ENCODE peak calls at places on chromosomes 2 and 18, in four cellular contexts. P, G, Z and O are unnamed samples.

GRCh38 chr2:63425606-63426005 is 162.7 kb downstream of the WDPCP start:
- DNase-seq in P (no peak), G (no peak), Z (no peak), O (no peak)

GRCh38 chr2:10266133-10266620 is 36.5 kb upstream of the HPCAL1 start:
- DNase-seq in P (no peak), G (no peak), Z (no peak), O (no peak)

GRCh38 chr18:48949606-48950535 is 894 bp downstream of the SMAD7 start:
- DNase-seq in P (no peak), G (no peak), Z (peak; percentile 79), O (no peak)

GRCh38 chr2:166127217-166128155 is at the start of gene SCN1A:
- DNase-seq in P (peak; percentile 89), G (no peak), Z (no peak), O (no peak)

GRCh38 chr18:47595816-47596501 is 334.5 kb downstream of the SMAD2 start:
- DNase-seq in P (peak; percentile 20), G (peak; percentile 8), Z (peak; percentile 86), O (no peak)

GRCh38 chr2:63614448-63614968 is 25.7 kb downstream of the MDH1 start:
- DNase-seq in P (peak; percentile 35), G (no peak), Z (no peak), O (peak; percentile 64)

GRCh38 chr2:108906403-108907077 is 82.5 kb downstream of the EDAR start:
- DNase-seq in P (no peak), G (no peak), Z (peak; percentile 41), O (no peak)

GRCh38 chr2:234032301-234032856 is 18.1 kb upstream of the SPP2 start:
- DNase-seq in P (no peak), G (no peak), Z (no peak), O (no peak)

GRCh38 chr2:126614529-126615279 is 41.3 kb upstream of the GYPC start:
- DNase-seq in P (no peak), G (no peak), Z (no peak), O (no peak)

DNA sequence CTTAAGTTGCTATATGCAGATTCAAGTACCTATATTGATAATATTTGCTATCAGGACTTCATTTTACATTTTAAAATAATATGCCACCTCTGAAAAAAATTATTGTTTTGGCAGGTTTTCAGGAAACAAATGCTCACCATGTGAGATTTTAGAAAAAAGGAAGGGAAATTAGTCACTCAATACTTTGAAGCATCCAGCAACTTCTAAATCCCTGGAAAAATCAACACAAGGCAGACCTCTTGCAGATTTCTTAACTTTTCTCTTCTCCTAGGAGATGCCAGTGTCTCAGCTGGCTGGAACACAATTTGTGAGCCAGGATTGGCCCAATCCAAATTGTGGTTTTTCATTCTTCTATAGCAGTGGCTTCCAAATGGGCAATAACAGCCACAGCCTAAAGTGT is 27.9 kb upstream of the THOC1 start:
- DNase-seq in P (no peak), G (no peak), Z (no peak), O (no peak)
- H3K9ac ChIP-seq in P (no peak overlapping the region), G (no peak overlapping the region), Z (no peak overlapping the region), O (no peak overlapping the region)

GRCh38 chr2:177753682-177754475 is 318.7 kb downstream of the PDE11A start:
- DNase-seq in P (no peak), G (no peak), Z (no peak), O (peak; percentile 58)
- TF ChIP-seq SUZ12 in P (no peak), G (no peak), Z (no peak), O (no peak)

DNA sequence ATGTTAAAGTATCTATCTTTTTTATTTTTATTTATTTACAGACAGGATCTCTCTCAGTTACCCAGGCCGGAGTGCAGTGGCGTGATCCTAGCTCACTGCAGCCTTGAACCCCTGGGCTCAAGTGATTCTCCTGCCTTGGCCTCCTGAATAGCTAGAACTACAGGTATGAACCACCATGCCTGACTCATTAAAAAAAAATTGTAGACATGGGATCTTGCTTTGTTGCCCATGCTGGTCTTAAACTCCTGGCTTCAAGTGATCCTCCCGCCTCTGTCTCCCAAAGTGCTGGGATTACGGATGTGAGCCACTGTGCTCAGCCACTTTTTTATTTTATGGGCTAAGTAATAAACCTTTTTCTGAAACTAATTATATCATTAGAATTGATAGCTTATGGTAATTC is 7.1 kb downstream of the MFSD6 start:
- DNase-seq in P (no peak), G (no peak), Z (no peak), O (no peak)
- H3K9ac ChIP-seq in P (no peak overlapping the region), G (no peak overlapping the region), Z (no peak overlapping the region), O (no peak overlapping the region)

GRCh38 chr2:42182654-42183308 is 13.6 kb downstream of the EML4 start:
- DNase-seq in P (no peak), G (no peak), Z (no peak), O (no peak)
- TF ChIP-seq SUZ12 in P (no peak), G (no peak), Z (no peak), O (no peak)

GRCh38 chr2:106161938-106162814 is 31.9 kb downstream of the UXS1 start:
- DNase-seq in P (no peak), G (no peak), Z (no peak), O (no peak)
- H3K9ac ChIP-seq in P (no peak overlapping the region), G (no peak overlapping the region), Z (no peak overlapping the region), O (no peak overlapping the region)

DNA sequence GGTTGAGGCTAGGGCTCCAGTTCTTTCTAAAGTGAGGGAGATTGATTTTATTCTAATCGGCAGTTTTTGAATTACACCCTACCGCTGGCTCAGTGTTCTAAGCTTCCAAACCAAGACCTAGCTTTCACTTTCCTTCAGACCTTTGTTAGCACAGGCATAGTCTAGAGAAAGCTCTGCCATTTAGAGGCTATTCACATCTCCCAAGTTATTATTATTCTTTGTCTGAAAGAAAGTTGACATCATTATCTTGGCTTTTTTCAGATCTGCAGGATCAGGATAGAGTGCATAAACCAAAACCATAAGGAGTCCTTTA is 276.8 kb downstream of the ASXL3 start:
- DNase-seq in P (no peak), G (no peak), Z (no peak), O (no peak)
- TF ChIP-seq SUZ12 in P (no peak), G (no peak), Z (no peak), O (no peak)

GRCh38 chr2:217801711-217802110 is 201.1 kb downstream of the TNS1 start:
- DNase-seq in P (no peak), G (no peak), Z (no peak), O (no peak)
- H3K9ac ChIP-seq in P (no peak overlapping the region), G (no peak overlapping the region), Z (no peak overlapping the region), O (no peak overlapping the region)

DNA sequence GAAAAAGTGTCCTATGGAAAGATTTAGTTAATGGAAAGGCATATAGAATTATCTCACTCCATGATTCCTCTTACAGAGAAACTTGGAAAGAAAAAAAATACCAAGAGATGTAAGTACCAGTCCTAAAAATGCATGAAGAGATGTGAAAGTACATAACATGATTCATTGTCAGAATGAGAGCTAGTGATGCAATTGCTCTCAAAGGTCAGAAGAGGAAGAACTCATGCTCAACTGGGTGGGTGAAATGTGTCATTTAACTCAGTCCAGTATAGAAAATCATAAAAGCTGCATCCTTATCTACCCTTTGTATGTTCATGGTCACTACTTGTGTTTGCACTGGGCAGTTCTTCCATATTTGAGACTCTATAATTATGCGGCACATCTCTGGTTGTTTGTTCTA is 300.0 kb upstream of the PIK3C3 start:
- DNase-seq in P (no peak), G (no peak), Z (no peak), O (no peak)
- TF ChIP-seq SUZ12 in P (no peak), G (no peak), Z (no peak), O (no peak)

GRCh38 chr2:113175736-113176695 is 2.2 kb downstream of the PSD4 start:
- DNase-seq in P (no peak), G (no peak), Z (no peak), O (no peak)
- H3K9ac ChIP-seq in P (peak overlapping the region; percentile 48), G (peak overlapping the region; percentile 97), Z (no peak overlapping the region), O (no peak overlapping the region)